ENCODE peak calls at places on chromosome 15, in ten cellular contexts. H is breast epithelium; X is activated CD8-positive, alpha-beta memory T cell treated with anti-CD3 and anti-CD28 coated beads, Interleukin-2, amount 50 U/mL, for 4 hours; S is GM12864; M is activated naive CD4-positive, alpha-beta T cell; I is fibroblast of lung; B is sigmoid colon; N is body of pancreas; Z is putamen; T is neural crest cell. U is an unnamed sample.

GRCh38 chr15:93770788-93771187 is 460.6 kb upstream of the MCTP2 start:
- DNase-seq in H (no peak), N (no peak), S (no peak), X (no peak), B (no peak), I (no peak), Z (no peak), T (no peak), M (no peak), U (no peak)

GRCh38 chr15:39407116-39407515 is 173.8 kb upstream of the THBS1 start:
- DNase-seq in T (no peak), I (no peak), X (no peak), B (no peak), S (no peak), N (no peak), Z (no peak), M (no peak), H (no peak), U (no peak)

GRCh38 chr15:24858737-24859601 is 95.8 kb upstream of the SNRPN start:
- DNase-seq in H (no peak), Z (no peak), N (no peak), T (peak; percentile 14), M (no peak), S (no peak), I (peak; percentile 65), X (no peak), B (no peak), U (peak; percentile 54)

GRCh38 chr15:95196176-95196915 is 965.0 kb downstream of the MCTP2 start:
- DNase-seq in M (no peak), S (no peak), X (no peak), I (no peak), B (no peak), T (no peak), N (no peak), H (no peak), Z (no peak), U (peak; percentile 26)

GRCh38 chr15:65330934-65331645 is 26.6 kb downstream of the RNU5B-1 start:
- DNase-seq in H (no peak), Z (no peak), I (no peak), T (no peak), M (no peak), N (no peak), S (no peak), B (no peak), X (no peak), U (no peak)

GRCh38 chr15:56040081-56041035 is 46.9 kb upstream of the NEDD4 start:
- DNase-seq in Z (peak; percentile 7), S (no peak), T (no peak), M (no peak), I (peak; percentile 98), B (peak; percentile 87), X (no peak), H (no peak), N (peak; percentile 79), U (peak; percentile 93)

GRCh38 chr15:55586808-55587207 is 1.3 kb downstream of the PYGO1 start:
- DNase-seq in H (no peak), N (no peak), S (no peak), B (no peak), T (no peak), M (no peak), Z (no peak), I (peak; percentile 13), X (no peak), U (peak; percentile 5)

GRCh38 chr15:66400351-66400774 is 13.7 kb downstream of the MAP2K1 start:
- DNase-seq in B (no peak), I (no peak), S (no peak), X (no peak), Z (no peak), M (no peak), H (no peak), N (no peak), T (no peak), U (peak; percentile 27)

GRCh38 chr15:60070838-60071493 is 66.9 kb downstream of the FOXB1 start:
- DNase-seq in X (no peak), S (no peak), M (no peak), H (no peak), I (peak; percentile 91), Z (no peak), N (no peak), T (no peak), B (no peak), U (peak; percentile 89)

GRCh38 chr15:84748274-84749110 is at the start of gene ZNF592:
- DNase-seq in M (peak; percentile 68), N (peak; percentile 88), Z (peak; percentile 86), H (peak; percentile 85), S (no peak), T (peak; percentile 59), I (peak; percentile 73), B (peak; percentile 93), X (peak; percentile 83), U (peak; percentile 45)

GRCh38 chr15:41870689-41871081 is 23.2 kb downstream of the SPTBN5 start:
- DNase-seq in B (no peak), M (no peak), X (peak; percentile 53), S (no peak), Z (peak; percentile 17), T (no peak), H (no peak), I (peak; percentile 80), N (no peak), U (peak; percentile 74)

GRCh38 chr15:58547628-58548307 is 116.0 kb downstream of the LIPC start:
- DNase-seq in Z (no peak), T (no peak), M (no peak), X (no peak), B (no peak), H (no peak), S (no peak), I (no peak), N (no peak), U (no peak)

GRCh38 chr15:77075528-77075927 is 4.6 kb upstream of the TSPAN3 start:
- DNase-seq in X (no peak), Z (no peak), M (no peak), I (no peak), S (no peak), B (no peak), T (no peak), N (peak; percentile 23), H (no peak), U (peak; percentile 45)

GRCh38 chr15:31236184-31237041 is 90.2 kb upstream of the KLF13 start:
- DNase-seq in I (peak; percentile 98), N (peak; percentile 66), X (no peak), T (no peak), H (no peak), Z (peak; percentile 67), B (peak; percentile 96), S (no peak), M (no peak), U (peak; percentile 94)

GRCh38 chr15:37135225-37135624 is 34.9 kb upstream of the MEIS2 start:
- DNase-seq in X (no peak), H (no peak), Z (no peak), T (no peak), I (no peak), B (no peak), N (no peak), M (no peak), S (no peak), U (no peak)

GRCh38 chr15:50333229-50333628 is 21.8 kb downstream of the GABPB1 start:
- DNase-seq in S (no peak), Z (no peak), M (no peak), X (no peak), N (no peak), B (no peak), I (no peak), H (no peak), T (no peak), U (no peak)

U was measured in astrocyte.